ENCODE peak calls at places on chromosomes 6 and 20, in six cellular contexts. One of them, this sample, is unnamed.
A peak's percentile ranks its signal among the peaks of the same experiment; 100 is the strongest.

GRCh38 chr6:150091466-150091865 is 22.5 kb upstream of the ULBP3 start:
- DNase-seq in NCI-H2081: peak; percentile 52
- DNase-seq in activated effector memory CD4-positive, alpha-beta T cell treated with Interleukin-2 at 50 U/mL for 16 hours: no peak
- DNase-seq in fibroblast of the aortic adventitia: no peak
- DNase-seq in CD4-positive, alpha-beta T cell: no peak
- DNase-seq in left ventricle myocardium inferior: no peak
- DNase-seq in this sample: no peak

GRCh38 chr20:44681796-44682566 is 30.5 kb upstream of the ADA start:
- DNase-seq in NCI-H2081: no peak
- DNase-seq in activated effector memory CD4-positive, alpha-beta T cell treated with Interleukin-2 at 50 U/mL for 16 hours: no peak
- DNase-seq in fibroblast of the aortic adventitia: no peak
- DNase-seq in CD4-positive, alpha-beta T cell: no peak
- DNase-seq in left ventricle myocardium inferior: no peak
- DNase-seq in this sample: no peak

GRCh38 chr20:12916699-12917098 is 92.1 kb upstream of the SPTLC3 start:
- DNase-seq in NCI-H2081: no peak
- DNase-seq in activated effector memory CD4-positive, alpha-beta T cell treated with Interleukin-2 at 50 U/mL for 16 hours: no peak
- DNase-seq in fibroblast of the aortic adventitia: no peak
- DNase-seq in CD4-positive, alpha-beta T cell: no peak
- DNase-seq in left ventricle myocardium inferior: no peak
- DNase-seq in this sample: no peak

GRCh38 chr6:82396964-82397761 is 33.5 kb downstream of the TPBG start:
- DNase-seq in NCI-H2081: no peak
- DNase-seq in activated effector memory CD4-positive, alpha-beta T cell treated with Interleukin-2 at 50 U/mL for 16 hours: no peak
- DNase-seq in fibroblast of the aortic adventitia: peak; percentile 98
- DNase-seq in CD4-positive, alpha-beta T cell: no peak
- DNase-seq in left ventricle myocardium inferior: no peak
- DNase-seq in this sample: no peak

GRCh38 chr6:158024566-158025297 is 43.1 kb downstream of the SYNJ2 start:
- DNase-seq in NCI-H2081: no peak
- DNase-seq in activated effector memory CD4-positive, alpha-beta T cell treated with Interleukin-2 at 50 U/mL for 16 hours: no peak
- DNase-seq in fibroblast of the aortic adventitia: no peak
- DNase-seq in CD4-positive, alpha-beta T cell: no peak
- DNase-seq in left ventricle myocardium inferior: no peak
- DNase-seq in this sample: no peak

GRCh38 chr20:34420975-34421374 is 57.9 kb downstream of the ITCH start:
- DNase-seq in NCI-H2081: no peak
- DNase-seq in activated effector memory CD4-positive, alpha-beta T cell treated with Interleukin-2 at 50 U/mL for 16 hours: no peak
- DNase-seq in fibroblast of the aortic adventitia: no peak
- DNase-seq in CD4-positive, alpha-beta T cell: no peak
- DNase-seq in left ventricle myocardium inferior: no peak
- DNase-seq in this sample: no peak

GRCh38 chr6:72758901-72759300 is 137.0 kb downstream of the KCNQ5 start:
- DNase-seq in NCI-H2081: no peak
- DNase-seq in activated effector memory CD4-positive, alpha-beta T cell treated with Interleukin-2 at 50 U/mL for 16 hours: no peak
- DNase-seq in fibroblast of the aortic adventitia: no peak
- DNase-seq in CD4-positive, alpha-beta T cell: no peak
- DNase-seq in left ventricle myocardium inferior: no peak
- DNase-seq in this sample: no peak

GRCh38 chr6:20633566-20634340 is 99.5 kb downstream of the CDKAL1 start:
- DNase-seq in NCI-H2081: no peak
- DNase-seq in activated effector memory CD4-positive, alpha-beta T cell treated with Interleukin-2 at 50 U/mL for 16 hours: no peak
- DNase-seq in fibroblast of the aortic adventitia: no peak
- DNase-seq in CD4-positive, alpha-beta T cell: no peak
- DNase-seq in left ventricle myocardium inferior: no peak
- DNase-seq in this sample: no peak

GRCh38 chr20:19885576-19885956 is 127.5 kb downstream of the RIN2 start:
- DNase-seq in NCI-H2081: no peak
- DNase-seq in activated effector memory CD4-positive, alpha-beta T cell treated with Interleukin-2 at 50 U/mL for 16 hours: no peak
- DNase-seq in fibroblast of the aortic adventitia: no peak
- DNase-seq in CD4-positive, alpha-beta T cell: no peak
- DNase-seq in left ventricle myocardium inferior: no peak
- DNase-seq in this sample: no peak

GRCh38 chr6:84763397-84764331 is 734 bp downstream of the TBX18 start:
- DNase-seq in NCI-H2081: peak; percentile 60
- DNase-seq in activated effector memory CD4-positive, alpha-beta T cell treated with Interleukin-2 at 50 U/mL for 16 hours: no peak
- DNase-seq in fibroblast of the aortic adventitia: peak; percentile 88
- DNase-seq in CD4-positive, alpha-beta T cell: no peak
- DNase-seq in left ventricle myocardium inferior: peak; percentile 64
- DNase-seq in this sample: peak; percentile 67

GRCh38 chr20:8043687-8044278 is 24.2 kb upstream of the TMX4 start:
- DNase-seq in NCI-H2081: peak; percentile 75
- DNase-seq in activated effector memory CD4-positive, alpha-beta T cell treated with Interleukin-2 at 50 U/mL for 16 hours: no peak
- DNase-seq in fibroblast of the aortic adventitia: peak; percentile 80
- DNase-seq in CD4-positive, alpha-beta T cell: no peak
- DNase-seq in left ventricle myocardium inferior: no peak
- DNase-seq in this sample: no peak

GRCh38 chr20:49593441-49594142 is 25.7 kb upstream of the PTGIS start:
- DNase-seq in NCI-H2081: no peak
- DNase-seq in activated effector memory CD4-positive, alpha-beta T cell treated with Interleukin-2 at 50 U/mL for 16 hours: no peak
- DNase-seq in fibroblast of the aortic adventitia: no peak
- DNase-seq in CD4-positive, alpha-beta T cell: no peak
- DNase-seq in left ventricle myocardium inferior: no peak
- DNase-seq in this sample: no peak

GRCh38 chr6:84798257-84798656 is 33.9 kb upstream of the TBX18 start:
- DNase-seq in NCI-H2081: no peak
- DNase-seq in activated effector memory CD4-positive, alpha-beta T cell treated with Interleukin-2 at 50 U/mL for 16 hours: no peak
- DNase-seq in fibroblast of the aortic adventitia: peak; percentile 35
- DNase-seq in CD4-positive, alpha-beta T cell: no peak
- DNase-seq in left ventricle myocardium inferior: no peak
- DNase-seq in this sample: no peak

GRCh38 chr20:48102821-48103635 is 317.7 kb upstream of the SULF2 start:
- DNase-seq in NCI-H2081: no peak
- DNase-seq in activated effector memory CD4-positive, alpha-beta T cell treated with Interleukin-2 at 50 U/mL for 16 hours: no peak
- DNase-seq in fibroblast of the aortic adventitia: peak; percentile 8
- DNase-seq in CD4-positive, alpha-beta T cell: no peak
- DNase-seq in left ventricle myocardium inferior: no peak
- DNase-seq in this sample: no peak

GRCh38 chr20:59802018-59802417 is 131.4 kb downstream of the SYCP2 start:
- DNase-seq in NCI-H2081: no peak
- DNase-seq in activated effector memory CD4-positive, alpha-beta T cell treated with Interleukin-2 at 50 U/mL for 16 hours: no peak
- DNase-seq in fibroblast of the aortic adventitia: no peak
- DNase-seq in CD4-positive, alpha-beta T cell: no peak
- DNase-seq in left ventricle myocardium inferior: no peak
- DNase-seq in this sample: no peak